ENCODE peak calls at places on chromosomes 4 and X, in seven cellular contexts. I, U, A, V, G, Q and T are unnamed samples.

GRCh38 chr4:27790911-27791310 is 930.3 kb downstream of the STIM2 start:
- DNase-seq in A (no peak), I (peak; percentile 11), U (no peak), Q (no peak), V (peak; percentile 23), G (no peak), T (no peak)

GRCh38 chr4:53055716-53056413 is 193.7 kb downstream of the RASL11B start:
- DNase-seq in G (no peak), A (no peak), Q (no peak), V (no peak), U (no peak), I (no peak), T (no peak)

GRCh38 chr4:85398276-85398675 is 76.7 kb upstream of the ARHGAP24 start:
- DNase-seq in G (peak; percentile 52), U (no peak), Q (peak; percentile 30), A (no peak), V (peak; percentile 91), I (no peak), T (no peak)

GRCh38 chrX:585115-585808 is 45.3 kb upstream of the SHOX start:
- DNase-seq in I (no peak), Q (no peak), G (no peak), U (no peak), A (peak; percentile 48), V (no peak), T (no peak)

GRCh38 chrX:77930581-77930980 is 20.1 kb downstream of the ATP7A start:
- DNase-seq in G (no peak), Q (no peak), U (no peak), A (no peak), I (no peak), V (no peak), T (no peak)

GRCh38 chr4:151165205-151166000 is 66.0 kb downstream of the RPS3A start:
- DNase-seq in V (no peak), A (no peak), Q (no peak), U (no peak), G (no peak), I (no peak), T (no peak)

GRCh38 chr4:7278071-7278765 is 85.9 kb downstream of the SORCS2 start:
- DNase-seq in I (no peak), U (no peak), G (no peak), A (no peak), V (no peak), Q (no peak), T (no peak)

GRCh38 chr4:21795091-21795490 is 153.5 kb downstream of the KCNIP4 start:
- DNase-seq in U (no peak), Q (no peak), V (no peak), A (no peak), G (peak; percentile 72), I (peak; percentile 18), T (no peak)

GRCh38 chr4:22876281-22876680 is 183.5 kb downstream of the GBA3 start:
- DNase-seq in Q (no peak), U (no peak), V (no peak), A (no peak), I (no peak), G (no peak), T (no peak)

GRCh38 chr4:18285357-18285756 is 263.8 kb upstream of the LCORL start:
- DNase-seq in U (no peak), V (no peak), G (no peak), A (no peak), I (no peak), Q (no peak), T (no peak)

GRCh38 chr4:36399762-36400353 is 118.4 kb downstream of the DTHD1 start:
- DNase-seq in I (no peak), U (no peak), A (no peak), Q (no peak), G (no peak), V (no peak), T (no peak)

GRCh38 chr4:142353149-142353738 is 492.9 kb downstream of the INPP4B start:
- DNase-seq in U (peak; percentile 53), V (peak; percentile 70), I (peak; percentile 80), G (peak; percentile 66), A (no peak), Q (peak; percentile 22), T (no peak)

GRCh38 chr4:52059372-52059771 is 8.3 kb downstream of the SPATA18 start:
- DNase-seq in V (no peak), G (peak; percentile 41), A (no peak), I (peak; percentile 46), Q (no peak), U (no peak), T (no peak)

GRCh38 chrX:13177921-13178320 is 133.5 kb upstream of the FAM9C start:
- DNase-seq in G (no peak), A (no peak), Q (no peak), U (no peak), V (no peak), I (no peak), T (no peak)

GRCh38 chr4:5955856-5956255 is 62.4 kb downstream of the C4orf50 start:
- DNase-seq in G (no peak), Q (no peak), V (no peak), U (no peak), A (no peak), I (no peak), T (no peak)

GRCh38 chr4:124044867-124045266 is 648.3 kb downstream of the SPRY1 start:
- DNase-seq in V (no peak), Q (peak; percentile 29), G (no peak), U (no peak), I (no peak), A (no peak), T (no peak)

GRCh38 chr4:37431417-37431743 is 186.8 kb downstream of the NWD2 start:
- DNase-seq in V (no peak), I (no peak), G (no peak), A (no peak), U (no peak), Q (no peak), T (no peak)

GRCh38 chr4:2868840-2869487 is 25.3 kb downstream of the ADD1 start:
- DNase-seq in Q (no peak), V (no peak), A (no peak), I (no peak), U (no peak), G (no peak), T (no peak)

GRCh38 chr4:81635128-81635527 is 163.4 kb upstream of the RASGEF1B start:
- DNase-seq in I (no peak), A (no peak), G (no peak), Q (no peak), V (no peak), U (no peak), T (no peak)

GRCh38 chrX:48695925-48696300 is 621 bp upstream of the SUV39H1 start:
- DNase-seq in G (no peak), Q (no peak), U (no peak), V (peak; percentile 47), A (no peak), I (no peak), T (no peak)

GRCh38 chr4:145735330-145735638 is 55.3 kb downstream of the C4orf51 start:
- DNase-seq in A (no peak), Q (peak; percentile 88), G (peak; percentile 91), V (peak; percentile 98), I (peak; percentile 96), U (no peak), T (no peak)

GRCh38 chrX:136525738-136526606 is 6.0 kb upstream of the VGLL1 start:
- DNase-seq in V (no peak), Q (no peak), A (no peak), G (peak; percentile 62), U (no peak), I (peak; percentile 85), T (no peak)

GRCh38 chr4:138014664-138015288 is 227.4 kb downstream of the SLC7A11 start:
- DNase-seq in V (no peak), I (no peak), G (no peak), A (no peak), Q (no peak), U (no peak), T (no peak)

GRCh38 chr4:89358935-89359364 is 51.4 kb upstream of the GPRIN3 start:
- DNase-seq in G (peak; percentile 50), Q (no peak), U (no peak), V (no peak), I (no peak), A (no peak), T (no peak)

GRCh38 chrX:40298569-40298968 is 200.8 kb upstream of the BCOR start:
- DNase-seq in G (peak; percentile 39), Q (no peak), U (no peak), I (no peak), A (no peak), V (peak; percentile 73), T (peak; percentile 41)

DNA sequence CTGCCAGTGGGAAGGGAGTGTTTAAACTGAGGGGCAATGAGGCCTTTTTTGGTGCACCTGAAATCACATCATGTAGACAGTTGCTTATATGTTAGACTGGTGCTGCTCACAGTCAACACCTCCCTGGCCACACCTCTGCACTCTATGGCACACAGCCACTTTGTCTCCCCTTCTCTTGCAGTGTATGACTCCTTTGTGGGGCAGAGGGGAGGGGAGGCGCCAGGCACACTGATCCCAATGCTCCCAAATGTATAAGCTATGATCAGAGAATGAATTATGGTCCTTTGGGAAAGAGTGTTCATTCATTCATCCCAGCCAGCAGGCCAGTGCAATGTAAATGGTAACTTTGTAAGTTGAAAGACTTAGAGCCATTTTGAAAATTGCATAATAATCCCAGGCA is 4.6 kb upstream of the GPC3 start:
- DNase-seq in G (no peak), V (no peak), I (no peak), Q (no peak), A (no peak), U (no peak), T (no peak)
- H3K18ac ChIP-seq in G (no peak overlapping the region), V (no peak overlapping the region), I (no peak overlapping the region), Q (no peak overlapping the region), A (no peak overlapping the region), U (no peak overlapping the region), T (no peak overlapping the region)

DNA sequence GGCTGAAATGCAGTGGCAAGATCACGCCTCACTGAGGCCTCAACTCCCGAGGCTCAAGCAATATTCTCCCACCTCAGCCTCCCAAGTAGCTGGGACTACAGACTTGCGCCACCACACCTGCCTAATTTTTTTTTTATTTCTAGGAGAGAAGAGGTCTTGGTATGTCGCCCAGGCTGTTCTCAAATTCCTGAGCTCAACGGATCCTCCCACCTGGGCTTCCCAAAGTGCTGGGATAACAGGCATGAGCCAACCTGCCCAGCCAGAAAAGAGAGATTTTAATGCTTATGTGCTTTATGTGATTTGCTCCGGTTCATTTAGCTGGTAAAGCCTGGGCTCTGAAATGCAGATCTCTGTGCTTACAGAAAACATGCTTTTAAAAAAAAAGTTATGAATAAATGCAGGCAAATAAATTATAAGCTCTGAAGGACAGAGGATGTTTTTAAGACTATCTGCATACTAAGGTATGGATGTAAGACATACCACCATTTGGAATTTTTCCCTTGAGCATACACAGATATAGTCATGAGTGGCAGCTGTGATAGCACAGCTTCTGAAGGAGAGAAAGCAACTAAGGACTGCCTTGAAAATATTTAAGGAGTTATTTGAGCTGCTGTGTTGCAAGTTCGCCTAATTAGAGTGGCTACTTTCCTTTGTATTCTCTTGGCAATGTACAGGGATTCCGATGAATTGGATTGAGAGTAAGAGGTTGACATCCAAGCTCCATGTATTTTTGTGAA is 13.8 kb downstream of the GUCY1B1 start:
- DNase-seq in I (no peak), U (no peak), V (peak; percentile 13), G (no peak), Q (peak; percentile 65), A (no peak), T (peak; percentile 38)
- H3K18ac ChIP-seq in I (no peak overlapping the region), U (no peak overlapping the region), V (no peak overlapping the region), G (no peak overlapping the region), Q (no peak overlapping the region), A (no peak overlapping the region), T (no peak overlapping the region)

GRCh38 chr4:159370316-159370715 is 267.4 kb downstream of the RAPGEF2 start:
- DNase-seq in Q (no peak), V (peak; percentile 45), U (no peak), A (no peak), G (no peak), I (no peak), T (no peak)
- H3K18ac ChIP-seq in Q (no peak overlapping the region), V (no peak overlapping the region), U (no peak overlapping the region), A (no peak overlapping the region), G (no peak overlapping the region), I (no peak overlapping the region), T (no peak overlapping the region)

GRCh38 chr4:162644346-162644745 is 480.5 kb upstream of the FSTL5 start:
- DNase-seq in A (no peak), U (no peak), Q (peak; percentile 35), V (peak; percentile 72), G (no peak), I (no peak), T (no peak)
- H3K18ac ChIP-seq in A (no peak overlapping the region), U (no peak overlapping the region), Q (no peak overlapping the region), V (no peak overlapping the region), G (no peak overlapping the region), I (no peak overlapping the region), T (no peak overlapping the region)